ENCODE peak calls at places on chromosomes 2 and 18, in six cellular contexts. F is heart right ventricle, Z is mucosa of descending colon, T is GF-D8, K is cardiac fibroblast, B is NCI-H1417 treated with DMSO at 0.1 percent for 48 hours. L is an unnamed sample.

GRCh38 chr2:27427863-27428212 is 593 bp upstream of the NRBP1 start:
- DNase-seq in K (no peak), F (no peak), T (no peak), Z (no peak), B (no peak), L (no peak)

GRCh38 chr2:38603402-38604265 is 906 bp upstream of the HNRNPLL start:
- DNase-seq in T (peak; percentile 73), K (peak; percentile 83), F (peak; percentile 82), Z (peak; percentile 91), B (peak; percentile 62), L (peak; percentile 80)

GRCh38 chr18:23719634-23720201 is 30.5 kb downstream of the LAMA3 start:
- DNase-seq in F (no peak), Z (no peak), T (no peak), B (no peak), K (peak; percentile 96), L (no peak)

GRCh38 chr18:79935499-79935898 is 16.0 kb downstream of the SLC66A2 start:
- DNase-seq in B (no peak), F (no peak), K (no peak), T (no peak), Z (peak; percentile 34), L (no peak)

GRCh38 chr18:8654482-8655451 is 45.5 kb downstream of the RAB12 start:
- DNase-seq in Z (no peak), F (no peak), T (peak; percentile 8), K (peak; percentile 37), B (peak; percentile 8), L (no peak)

GRCh38 chr2:174176898-174177297 is 71.4 kb downstream of the OLA1 start:
- DNase-seq in K (no peak), Z (no peak), F (no peak), T (no peak), B (no peak), L (no peak)

GRCh38 chr2:234512884-234513669 is 16.2 kb upstream of the ARL4C start:
- DNase-seq in F (no peak), B (peak; percentile 73), K (peak; percentile 58), Z (no peak), T (no peak), L (no peak)

GRCh38 chr2:65316072-65316471 is 88.4 kb downstream of the ACTR2 start:
- DNase-seq in B (no peak), Z (no peak), F (peak; percentile 50), T (no peak), K (peak; percentile 84), L (no peak)

GRCh38 chr2:43005211-43005974 is 213.0 kb upstream of the HAAO start:
- DNase-seq in T (no peak), K (no peak), B (no peak), Z (peak; percentile 88), F (no peak), L (no peak)

GRCh38 chr2:18924905-18925691 is 335.7 kb upstream of the NT5C1B start:
- DNase-seq in K (peak; percentile 79), F (no peak), Z (no peak), T (no peak), B (no peak), L (no peak)

GRCh38 chr2:186518945-186519344 is 32.9 kb downstream of the ZC3H15 start:
- DNase-seq in B (no peak), Z (no peak), F (no peak), T (no peak), K (peak; percentile 79), L (no peak)

GRCh38 chr2:240965296-240965904 is 33.0 kb upstream of the SNED1 start:
- DNase-seq in B (no peak), Z (peak; percentile 49), F (no peak), T (peak; percentile 36), K (peak; percentile 33), L (no peak)

GRCh38 chr2:58800846-58801245 is 559.7 kb upstream of the FANCL start:
- DNase-seq in K (no peak), F (no peak), Z (no peak), T (no peak), B (no peak), L (no peak)

GRCh38 chr2:111701266-111701665 is 182.7 kb downstream of the ANAPC1 start:
- DNase-seq in B (no peak), K (no peak), T (no peak), Z (no peak), F (no peak), L (no peak)

GRCh38 chr2:237092920-237093781 is 7.5 kb downstream of the COPS8 start:
- DNase-seq in Z (no peak), K (peak; percentile 89), T (no peak), F (no peak), B (no peak), L (no peak)

GRCh38 chr2:53727921-53728320 is 39.7 kb upstream of the CHAC2 start:
- DNase-seq in F (no peak), K (no peak), B (no peak), Z (no peak), T (no peak), L (no peak)

GRCh38 chr2:114543106-114543806 is 100.8 kb downstream of the DPP10 start:
- DNase-seq in T (peak; percentile 48), Z (no peak), B (no peak), F (no peak), K (peak; percentile 61), L (no peak)

GRCh38 chr2:224175010-224175409 is 135.9 kb upstream of the SERPINE2 start:
- DNase-seq in Z (no peak), K (no peak), T (no peak), F (no peak), B (no peak), L (no peak)

GRCh38 chr2:172965433-172965832 is 110.2 kb upstream of the MAP3K20 start:
- DNase-seq in F (no peak), T (no peak), K (no peak), Z (no peak), B (no peak), L (no peak)

GRCh38 chr2:3107567-3107966 is 270.1 kb downstream of the EIPR1 start:
- DNase-seq in F (no peak), Z (no peak), B (no peak), T (no peak), K (no peak), L (no peak)

GRCh38 chr2:21289994-21290393 is 166.2 kb downstream of the TDRD15 start:
- DNase-seq in B (no peak), K (no peak), Z (no peak), T (no peak), F (no peak), L (no peak)

GRCh38 chr2:235087812-235088607 is 136.2 kb downstream of the SH3BP4 start:
- DNase-seq in Z (no peak), F (peak; percentile 69), T (no peak), B (no peak), K (peak; percentile 70), L (no peak)

GRCh38 chr2:42969231-42970150 is 177.1 kb upstream of the HAAO start:
- DNase-seq in F (no peak), B (no peak), Z (peak; percentile 43), T (no peak), K (peak; percentile 89), L (no peak)

GRCh38 chr2:127859712-127860085 is 1.7 kb upstream of the POLR2D start:
- DNase-seq in B (no peak), K (no peak), F (peak; percentile 26), Z (peak; percentile 86), T (no peak), L (peak; percentile 34)

GRCh38 chr2:9653485-9654271 is 22.9 kb upstream of the YWHAQ start:
- DNase-seq in Z (no peak), K (no peak), B (no peak), F (no peak), T (no peak), L (no peak)

GRCh38 chr2:37232131-37232933 is 874 bp downstream of the NDUFAF7 start:
- DNase-seq in F (no peak), K (peak; percentile 11), T (no peak), Z (peak; percentile 52), B (no peak), L (no peak)

GRCh38 chr2:158735822-158736580 is 59.1 kb upstream of the DAPL1 start:
- DNase-seq in K (no peak), T (no peak), B (no peak), F (no peak), Z (no peak), L (no peak)

GRCh38 chr2:134361648-134362047 is 107.8 kb downstream of the MGAT5 start:
- DNase-seq in F (no peak), K (no peak), B (peak; percentile 92), T (no peak), Z (no peak), L (no peak)

GRCh38 chr2:68715353-68716041 is 19.1 kb upstream of the ARHGAP25 start:
- DNase-seq in T (peak; percentile 28), K (peak; percentile 55), F (no peak), Z (peak; percentile 64), B (no peak), L (no peak)

GRCh38 chr2:11056614-11057013 is 98.7 kb upstream of the SLC66A3 start:
- DNase-seq in T (no peak), Z (no peak), F (no peak), K (peak; percentile 68), B (no peak), L (no peak)

GRCh38 chr2:19649107-19649506 is 252.7 kb downstream of the TTC32 start:
- DNase-seq in Z (no peak), T (no peak), B (no peak), K (peak; percentile 32), F (no peak), L (no peak)